ENCODE peak calls at places on chromosomes 6 and 20, in eight cellular contexts. I is IMR-90; A is heart right ventricle; H is psoas muscle; L is CD4-positive, CD25-positive, alpha-beta regulatory T cell; W is endodermal cell; K is hepatocyte; T is cardiac muscle cell. M is an unnamed sample.
A peak's percentile ranks its signal among the peaks of the same experiment; 100 is the strongest.

GRCh38 chr6:40356242-40356910 is 230.8 kb downstream of the LRFN2 start:
- DNase-seq in I (no peak), A (no peak), H (no peak), L (no peak), W (peak; percentile 22), K (no peak), T (no peak), M (no peak)

GRCh38 chr6:30837432-30837831 is 46.9 kb upstream of the DDR1 start:
- DNase-seq in I (no peak), A (no peak), H (no peak), L (no peak), W (no peak), K (no peak), T (no peak), M (no peak)

GRCh38 chr20:62685781-62686555 is 22.7 kb upstream of the NTSR1 start:
- DNase-seq in I (no peak), A (no peak), H (no peak), L (peak; percentile 18), W (peak; percentile 61), K (peak; percentile 35), T (peak; percentile 23), M (no peak)

GRCh38 chr6:149651056-149651455 is 2.5 kb upstream of the KATNA1 start:
- DNase-seq in I (no peak), A (no peak), H (no peak), L (no peak), W (no peak), K (no peak), T (no peak), M (no peak)

GRCh38 chr6:5525209-5525608 is 263.9 kb downstream of the FARS2 start:
- DNase-seq in I (peak; percentile 40), A (no peak), H (no peak), L (no peak), W (no peak), K (peak; percentile 19), T (no peak), M (no peak)

GRCh38 chr6:26129656-26130055 is 42.4 kb downstream of the HFE start:
- DNase-seq in I (peak; percentile 52), A (no peak), H (no peak), L (peak; percentile 39), W (no peak), K (no peak), T (no peak), M (peak; percentile 53)

GRCh38 chr6:72788188-72788587 is 166.3 kb downstream of the KCNQ5 start:
- DNase-seq in I (peak; percentile 85), A (no peak), H (no peak), L (no peak), W (no peak), K (no peak), T (no peak), M (no peak)

GRCh38 chr6:44050872-44051421 is 76.3 kb downstream of the MRPL14 start:
- DNase-seq in I (no peak), A (no peak), H (no peak), L (no peak), W (no peak), K (no peak), T (no peak), M (no peak)

GRCh38 chr20:41601742-41602141 is 16.4 kb downstream of the CHD6 start:
- DNase-seq in I (no peak), A (no peak), H (no peak), L (no peak), W (no peak), K (no peak), T (no peak), M (no peak)

GRCh38 chr20:17624070-17624469 is 54.2 kb downstream of the DSTN start:
- DNase-seq in I (no peak), A (no peak), H (no peak), L (no peak), W (no peak), K (no peak), T (no peak), M (no peak)

GRCh38 chr20:41499064-41499463 is 119.1 kb downstream of the CHD6 start:
- DNase-seq in I (no peak), A (no peak), H (no peak), L (no peak), W (no peak), K (no peak), T (no peak), M (no peak)

GRCh38 chr6:89555751-89556150 is 82.8 kb downstream of the LYRM2 start:
- DNase-seq in I (no peak), A (no peak), H (no peak), L (no peak), W (peak; percentile 58), K (no peak), T (no peak), M (no peak)

GRCh38 chr6:72825265-72825918 is 203.5 kb downstream of the KCNQ5 start:
- DNase-seq in I (peak; percentile 69), A (no peak), H (no peak), L (no peak), W (no peak), K (no peak), T (no peak), M (no peak)

GRCh38 chr6:79384845-79385244 is 150.4 kb upstream of the HMGN3 start:
- DNase-seq in I (no peak), A (no peak), H (no peak), L (no peak), W (no peak), K (no peak), T (peak; percentile 5), M (no peak)

GRCh38 chr6:11614534-11615213 is 77.1 kb downstream of the TMEM170B start:
- DNase-seq in I (no peak), A (no peak), H (no peak), L (no peak), W (no peak), K (no peak), T (no peak), M (peak; percentile 71)

GRCh38 chr6:45714795-45715507 is 300.7 kb downstream of the CLIC5 start:
- DNase-seq in I (peak; percentile 91), A (peak; percentile 67), H (no peak), L (peak; percentile 86), W (peak; percentile 82), K (peak; percentile 86), T (peak; percentile 82), M (peak; percentile 75)

GRCh38 chr6:15962449-15962764 is 166.5 kb upstream of the MYLIP start:
- DNase-seq in I (peak; percentile 63), A (no peak), H (no peak), L (peak; percentile 67), W (no peak), K (no peak), T (no peak), M (peak; percentile 40)

GRCh38 chr6:44035621-44036020 is 91.6 kb downstream of the MRPL14 start:
- DNase-seq in I (peak; percentile 40), A (no peak), H (no peak), L (no peak), W (peak; percentile 28), K (no peak), T (no peak), M (no peak)

GRCh38 chr6:20474756-20475542 is 59.3 kb upstream of the CDKAL1 start:
- DNase-seq in I (no peak), A (no peak), H (no peak), L (no peak), W (no peak), K (no peak), T (no peak), M (no peak)

GRCh38 chr6:44258921-44259320 is 1.6 kb upstream of the SLC35B2 start:
- DNase-seq in I (no peak), A (no peak), H (no peak), L (no peak), W (no peak), K (no peak), T (no peak), M (no peak)

GRCh38 chr6:136244061-136244616 is 6.0 kb downstream of the MTFR2 start:
- DNase-seq in I (peak; percentile 89), A (no peak), H (no peak), L (no peak), W (no peak), K (no peak), T (no peak), M (no peak)

GRCh38 chr6:25717856-25718740 is 36.4 kb upstream of the SLC17A4 start:
- DNase-seq in I (peak; percentile 6), A (no peak), H (no peak), L (peak; percentile 26), W (no peak), K (peak; percentile 64), T (peak; percentile 63), M (no peak)

GRCh38 chr6:11585426-11586016 is 48.0 kb downstream of the TMEM170B start:
- DNase-seq in I (peak; percentile 79), A (no peak), H (no peak), L (peak; percentile 55), W (no peak), K (peak; percentile 54), T (peak; percentile 59), M (peak; percentile 72)

GRCh38 chr20:44450938-44451450 is 24.7 kb upstream of the TTPAL start:
- DNase-seq in I (no peak), A (no peak), H (no peak), L (no peak), W (no peak), K (no peak), T (no peak), M (no peak)
- H3K27ac ChIP-seq in I (no peak overlapping the region), A (no peak overlapping the region), H (no peak overlapping the region), L (no peak overlapping the region), W (no peak overlapping the region), K (peak overlapping the region; percentile 5), T (no peak overlapping the region), M (no peak overlapping the region)

DNA sequence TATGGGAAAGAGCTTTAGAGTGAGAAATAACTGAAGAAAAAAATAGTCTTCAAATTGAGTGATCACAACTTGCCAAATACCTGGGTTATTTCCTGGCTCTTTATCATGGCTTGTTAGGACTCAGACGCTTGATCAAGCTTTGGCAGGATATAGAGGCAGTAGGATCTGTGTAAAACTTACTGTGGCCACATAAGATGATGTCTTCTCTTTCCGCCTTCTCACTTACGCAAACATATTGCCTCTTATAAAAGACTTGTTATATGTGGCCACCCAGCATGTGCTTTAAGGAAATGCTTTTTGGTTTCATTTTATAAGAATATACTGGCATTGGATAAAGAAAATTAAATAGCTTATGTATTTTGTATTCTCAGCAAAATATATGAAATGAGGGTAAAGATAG is 101.8 kb upstream of the AKIRIN2 start:
- DNase-seq in I (no peak), A (no peak), H (no peak), L (no peak), W (no peak), K (no peak), T (no peak), M (no peak)
- H3K27me3 ChIP-seq in I (peaks cover 2% of the 10 kb centered on the region), A (no peaks in the 10 kb centered on the region), H (no peaks in the 10 kb centered on the region), L (peaks cover 4% of the 10 kb centered on the region), W (no peaks in the 10 kb centered on the region), K (no peaks in the 10 kb centered on the region), T (no peaks in the 10 kb centered on the region), M (no peaks in the 10 kb centered on the region)

DNA sequence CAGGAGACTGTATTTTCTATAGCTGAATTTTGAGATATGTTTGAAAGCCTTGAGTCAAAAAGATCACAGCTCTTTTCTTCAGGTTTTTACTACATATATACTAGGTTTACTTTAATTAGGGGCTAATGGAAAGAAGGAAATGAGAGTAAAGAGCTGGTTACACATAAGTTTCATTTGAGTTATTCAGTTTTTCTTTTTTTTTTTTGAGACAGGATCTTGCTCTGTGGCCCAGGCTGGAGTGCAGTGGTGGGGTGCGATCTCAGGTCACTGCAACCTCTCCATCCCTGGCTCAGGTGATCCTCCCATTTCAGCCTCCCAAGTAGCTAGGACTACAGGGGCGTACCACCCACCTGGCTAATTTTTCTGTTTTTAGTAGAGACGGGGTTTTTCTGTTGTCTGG is 4.8 kb downstream of the ARFGEF2 start:
- DNase-seq in I (no peak), A (no peak), H (no peak), L (no peak), W (no peak), K (no peak), T (no peak), M (no peak)
- H3K27ac ChIP-seq in I (no peak overlapping the region), A (no peak overlapping the region), H (no peak overlapping the region), L (no peak overlapping the region), W (no peak overlapping the region), K (no peak overlapping the region), T (no peak overlapping the region), M (no peak overlapping the region)

GRCh38 chr20:6055981-6056569 is 2.2 kb upstream of the LRRN4 start:
- DNase-seq in I (no peak), A (no peak), H (no peak), L (no peak), W (peak; percentile 16), K (no peak), T (no peak), M (no peak)
- H3K27me3 ChIP-seq in I (peaks cover 18% of the 10 kb centered on the region), A (peaks cover 21% of the 10 kb centered on the region), H (no peaks in the 10 kb centered on the region), L (peaks cover 22% of the 10 kb centered on the region), W (peaks cover 27% of the 10 kb centered on the region), K (peaks cover 19% of the 10 kb centered on the region), T (no peaks in the 10 kb centered on the region), M (peaks cover 20% of the 10 kb centered on the region)

M was measured in SJSA1.